ENCODE peak calls at places on chromosomes 12 and 14, in ten cellular contexts. F is NCI-H345; B is HT-29; A is HT1080; X is RCC 7860; O is nephron progenitor cell; N is NCI-H1694; Z is HCT116; M is lower leg skin; L is stimulated activated CD8-positive, alpha-beta memory T cell treated with anti-CD3 and anti-CD28 coated beads, Interleukin-15, amount 100 ng/mL, for 1 hour. H is an unnamed sample.

GRCh38 chr12:2523317-2523716 is 271.5 kb upstream of the FKBP4 start:
- DNase-seq in F (no peak), B (no peak), A (no peak), X (no peak), O (no peak), N (no peak), Z (no peak), M (no peak), L (no peak), H (no peak)

GRCh38 chr12:76356094-76356493 is 7.9 kb upstream of the BBS10 start:
- DNase-seq in F (no peak), B (no peak), A (no peak), X (no peak), O (no peak), N (no peak), Z (no peak), M (no peak), L (no peak), H (no peak)

GRCh38 chr12:53058674-53059433 is 9.0 kb downstream of the TNS2 start:
- DNase-seq in F (no peak), B (no peak), A (no peak), X (no peak), O (no peak), N (no peak), Z (no peak), M (peak), L (no peak), H (no peak)

GRCh38 chr14:80930095-80930494 is 11.4 kb downstream of the CEP128 start:
- DNase-seq in F (no peak), B (no peak), A (no peak), X (no peak), O (no peak), N (no peak), Z (no peak), M (no peak), L (no peak), H (no peak)

GRCh38 chr14:98956181-98956580 is 315.8 kb downstream of the BCL11B start:
- DNase-seq in F (no peak), B (no peak), A (no peak), X (no peak), O (no peak), N (no peak), Z (no peak), M (peak), L (no peak), H (no peak)

GRCh38 chr12:112190626-112191025 is 65.3 kb downstream of the TRAFD1 start:
- DNase-seq in F (peak), B (peak), A (no peak), X (no peak), O (no peak), N (no peak), Z (no peak), M (no peak), L (no peak), H (peak)

GRCh38 chr12:1634590-1635191 is 5.7 kb downstream of the WNT5B start:
- DNase-seq in F (peak), B (peak), A (peak), X (peak), O (peak), N (peak), Z (peak), M (peak), L (peak), H (peak)

GRCh38 chr14:77657244-77657643 is 40.8 kb upstream of the SPTLC2 start:
- DNase-seq in F (no peak), B (no peak), A (no peak), X (no peak), O (no peak), N (no peak), Z (no peak), M (no peak), L (no peak), H (no peak)